ENCODE peak calls at places on chromosomes 5 and 9, in six cellular contexts. G is neural progenitor cell, M is GM12865, Q is endothelial cell, N is cardiac muscle cell, J is psoas muscle. P is an unnamed sample.
A peak's percentile ranks its signal among the peaks of the same experiment; 100 is the strongest.

GRCh38 chr9:28329323-28329722 is 756.0 kb upstream of the C9orf72 start:
- DNase-seq in M (no peak), G (no peak), Q (no peak), J (no peak), N (no peak), P (no peak)

GRCh38 chr9:130905125-130905901 is 8.7 kb upstream of the QRFP start:
- DNase-seq in M (no peak), N (no peak), J (no peak), Q (no peak), G (no peak), P (no peak)

GRCh38 chr5:108727639-108728565 is 19.8 kb upstream of the FER start:
- DNase-seq in M (peak; percentile 85), G (peak; percentile 93), Q (peak; percentile 92), J (peak; percentile 94), N (peak; percentile 93), P (peak; percentile 76)

GRCh38 chr5:1720396-1721110 is 79.1 kb downstream of the MRPL36 start:
- DNase-seq in G (no peak), N (no peak), J (no peak), M (no peak), Q (peak; percentile 1), P (no peak)

GRCh38 chr9:95005276-95006141 is 279.0 kb downstream of the AOPEP start:
- DNase-seq in N (no peak), Q (no peak), J (no peak), G (peak; percentile 28), M (no peak), P (peak; percentile 25)

GRCh38 chr5:159947708-159948358 is 31.6 kb downstream of the ADRA1B start:
- DNase-seq in G (no peak), Q (no peak), J (no peak), M (no peak), N (no peak), P (no peak)

GRCh38 chr5:141507387-141508091 is 18.7 kb downstream of the PCDHGC5 start:
- DNase-seq in M (peak; percentile 72), Q (no peak), J (peak; percentile 78), N (peak; percentile 37), G (peak; percentile 47), P (peak; percentile 56)

GRCh38 chr9:132670816-132671371 is 630 bp downstream of the GTF3C4 start:
- DNase-seq in N (peak; percentile 23), Q (peak; percentile 51), G (peak; percentile 79), J (peak; percentile 54), M (peak; percentile 63), P (peak; percentile 55)

GRCh38 chr9:115002371-115003120 is 72.2 kb upstream of the TNFSF8 start:
- DNase-seq in J (no peak), M (no peak), N (peak; percentile 5), G (no peak), Q (no peak), P (no peak)

GRCh38 chr9:102986425-102986824 is 8.7 kb upstream of the CYLC2 start:
- DNase-seq in M (no peak), Q (no peak), G (no peak), N (no peak), J (no peak), P (no peak)

GRCh38 chr9:105226055-105226454 is 18.4 kb upstream of the SLC44A1 start:
- DNase-seq in G (no peak), M (no peak), J (no peak), Q (no peak), N (no peak), P (no peak)

GRCh38 chr9:96186601-96187011 is 115.4 kb downstream of the HSD17B3 start:
- DNase-seq in M (no peak), Q (peak; percentile 14), J (no peak), G (peak; percentile 88), N (peak; percentile 74), P (no peak)

GRCh38 chr9:105067895-105068580 is 140.1 kb upstream of the ABCA1 start:
- DNase-seq in M (no peak), N (no peak), Q (no peak), J (no peak), G (no peak), P (no peak)

GRCh38 chr9:129990269-129991005 is 52.6 kb downstream of the FNBP1 start:
- DNase-seq in G (no peak), N (no peak), M (peak; percentile 80), J (no peak), Q (no peak), P (no peak)

GRCh38 chr9:91896513-91897121 is 53.4 kb downstream of the ROR2 start:
- DNase-seq in Q (no peak), M (no peak), G (peak; percentile 58), J (no peak), N (peak; percentile 72), P (no peak)

GRCh38 chr5:93267736-93268135 is 313.3 kb downstream of the NR2F1-AS1 start:
- DNase-seq in G (no peak), M (no peak), J (no peak), Q (no peak), N (no peak), P (no peak)

GRCh38 chr9:120481248-120481647 is 98.7 kb downstream of the CDK5RAP2 start:
- DNase-seq in J (no peak), N (no peak), G (no peak), Q (no peak), M (no peak), P (no peak)

GRCh38 chr5:178422400-178422775 is 167.8 kb downstream of the COL23A1 start:
- DNase-seq in M (no peak), J (no peak), Q (no peak), G (no peak), N (peak; percentile 59), P (no peak)

GRCh38 chr5:179825655-179826182 is 5.0 kb downstream of the SQSTM1 start:
- DNase-seq in G (no peak), Q (no peak), J (no peak), M (no peak), N (no peak), P (no peak)

GRCh38 chr5:59640411-59640810 is 253.1 kb downstream of the PDE4D start:
- DNase-seq in Q (no peak), G (peak; percentile 18), J (peak; percentile 78), M (no peak), N (peak; percentile 31), P (no peak)

GRCh38 chr5:10198021-10198420 is 51.7 kb downstream of the ATPSCKMT start:
- DNase-seq in J (no peak), G (no peak), N (no peak), Q (no peak), M (no peak), P (no peak)

GRCh38 chr5:37932450-37932849 is 92.6 kb upstream of the GDNF start:
- DNase-seq in J (no peak), G (no peak), Q (no peak), N (no peak), M (no peak), P (no peak)

GRCh38 chr9:93264338-93265125 is 80.6 kb downstream of the WNK2 start:
- DNase-seq in N (no peak), Q (no peak), M (no peak), J (peak; percentile 35), G (no peak), P (peak; percentile 27)

GRCh38 chr9:136095495-136096058 is 488 bp upstream of the NACC2 start:
- DNase-seq in G (peak; percentile 76), J (no peak), M (no peak), Q (peak; percentile 45), N (peak; percentile 52), P (no peak)

GRCh38 chr9:27165670-27166069 is 56.6 kb downstream of the TEK start:
- DNase-seq in Q (no peak), G (peak; percentile 9), J (no peak), M (no peak), N (no peak), P (no peak)
- TF ChIP-seq CTCF in Q (no peak), G (peak; percentile 25), J (no peak), M (no peak), N (no peak), P (no peak)

GRCh38 chr9:7259544-7260241 is 501.9 kb downstream of the KDM4C start:
- DNase-seq in M (no peak), Q (no peak), G (no peak), J (no peak), N (no peak), P (no peak)
- TF ChIP-seq CTCF in M (no peak), Q (no peak), G (peak; percentile 28), J (no peak), N (peak; percentile 21), P (no peak)

GRCh38 chr9:33157960-33158359 is 9.2 kb downstream of the B4GALT1 start:
- DNase-seq in Q (no peak), N (no peak), J (no peak), G (peak; percentile 31), M (no peak), P (no peak)

GRCh38 chr9:33158555-33159057 is 8.5 kb downstream of the B4GALT1 start:
- DNase-seq in N (no peak), G (no peak), Q (no peak), J (no peak), M (no peak), P (no peak)

GRCh38 chr9:33159058-33159759 is 7.9 kb downstream of the B4GALT1 start:
- DNase-seq in N (no peak), M (peak; percentile 60), Q (peak; percentile 47), J (peak; percentile 85), G (no peak), P (peak; percentile 42)

GRCh38 chr9:33161011-33161588 is 6.0 kb downstream of the B4GALT1 start:
- DNase-seq in N (no peak), M (peak; percentile 68), J (peak; percentile 77), Q (no peak), G (peak; percentile 19), P (peak; percentile 31)

GRCh38 chr9:33159760-33160127 is 7.4 kb downstream of the B4GALT1 start:
- DNase-seq in J (peak; percentile 72), G (no peak), N (no peak), Q (no peak), M (peak; percentile 87), P (peak; percentile 50)
- TF ChIP-seq CTCF in J (no peak), G (no peak), N (no peak), Q (no peak), M (no peak), P (no peak)

DNA sequence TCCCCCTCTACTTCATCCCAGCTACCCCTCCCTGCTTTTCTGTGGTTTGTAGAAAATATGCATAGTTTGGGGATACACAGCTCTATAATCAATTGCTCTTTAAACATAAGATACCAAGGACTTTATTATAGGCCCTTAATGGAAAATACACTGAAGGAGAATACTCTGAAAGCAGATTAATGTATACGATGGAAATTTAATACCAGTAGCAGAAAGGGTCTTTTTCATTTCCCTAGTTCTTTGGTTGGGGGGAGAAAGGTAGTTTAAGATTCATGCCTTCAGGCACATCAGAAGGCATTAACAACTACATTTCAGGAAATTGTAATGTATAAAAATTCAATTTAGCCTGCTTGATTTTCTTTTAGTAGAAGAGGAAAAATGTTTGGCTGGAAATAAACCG is 452.9 kb upstream of the ZNF608 start:
- DNase-seq in J (no peak), G (no peak), M (no peak), N (no peak), Q (no peak), P (no peak)
- TF ChIP-seq CTCF in J (no peak), G (no peak), M (no peak), N (no peak), Q (no peak), P (no peak)

GRCh38 chr9:82492274-82492673 is 503.7 kb downstream of the SPATA31D1 start:
- DNase-seq in J (no peak), G (no peak), N (no peak), M (no peak), Q (no peak), P (no peak)
- TF ChIP-seq CTCF in J (no peak), G (no peak), N (no peak), M (no peak), Q (no peak), P (no peak)